ENCODE peak calls at places on chromosomes 2 and 18, in seven cellular contexts. One of them, this sample, is unnamed.

GRCh38 chr2:144686518-144687215 is 166.7 kb upstream of the ZEB2 start:
- DNase-seq in AG08395: no peak
- DNase-seq in H54: no peak
- DNase-seq in activated T-helper 1 cell treated with Interleukin-2 at 50 U/mL for 16 hours: no peak
- DNase-seq in activated CD4-positive, alpha-beta T cell treated with anti-CD3 and anti-CD28 coated beads for 36 hours: no peak
- DNase-seq in GM12891: no peak
- DNase-seq in NCI-H460: no peak
- DNase-seq in this sample: no peak

GRCh38 chr2:238948765-238949641 is 101.1 kb downstream of the TWIST2 start:
- DNase-seq in AG08395: peak; percentile 57
- DNase-seq in H54: no peak
- DNase-seq in activated T-helper 1 cell treated with Interleukin-2 at 50 U/mL for 16 hours: no peak
- DNase-seq in activated CD4-positive, alpha-beta T cell treated with anti-CD3 and anti-CD28 coated beads for 36 hours: no peak
- DNase-seq in GM12891: no peak
- DNase-seq in NCI-H460: no peak
- DNase-seq in this sample: peak; percentile 61

GRCh38 chr2:16203069-16203468 is 262.7 kb downstream of the MYCN start:
- DNase-seq in AG08395: no peak
- DNase-seq in H54: no peak
- DNase-seq in activated T-helper 1 cell treated with Interleukin-2 at 50 U/mL for 16 hours: no peak
- DNase-seq in activated CD4-positive, alpha-beta T cell treated with anti-CD3 and anti-CD28 coated beads for 36 hours: no peak
- DNase-seq in GM12891: no peak
- DNase-seq in NCI-H460: no peak
- DNase-seq in this sample: no peak

GRCh38 chr2:145677371-145677770 is 1157.5 kb upstream of the ZEB2 start:
- DNase-seq in AG08395: no peak
- DNase-seq in H54: no peak
- DNase-seq in activated T-helper 1 cell treated with Interleukin-2 at 50 U/mL for 16 hours: no peak
- DNase-seq in activated CD4-positive, alpha-beta T cell treated with anti-CD3 and anti-CD28 coated beads for 36 hours: no peak
- DNase-seq in GM12891: no peak
- DNase-seq in NCI-H460: no peak
- DNase-seq in this sample: no peak

GRCh38 chr2:143682643-143683042 is 553.4 kb downstream of the ARHGAP15 start:
- DNase-seq in AG08395: no peak
- DNase-seq in H54: no peak
- DNase-seq in activated T-helper 1 cell treated with Interleukin-2 at 50 U/mL for 16 hours: no peak
- DNase-seq in activated CD4-positive, alpha-beta T cell treated with anti-CD3 and anti-CD28 coated beads for 36 hours: no peak
- DNase-seq in GM12891: no peak
- DNase-seq in NCI-H460: no peak
- DNase-seq in this sample: no peak

GRCh38 chr2:42095923-42096408 is 48.1 kb downstream of the PKDCC start:
- DNase-seq in AG08395: peak; percentile 51
- DNase-seq in H54: peak; percentile 36
- DNase-seq in activated T-helper 1 cell treated with Interleukin-2 at 50 U/mL for 16 hours: peak; percentile 48
- DNase-seq in activated CD4-positive, alpha-beta T cell treated with anti-CD3 and anti-CD28 coated beads for 36 hours: peak; percentile 86
- DNase-seq in GM12891: no peak
- DNase-seq in NCI-H460: peak; percentile 65
- DNase-seq in this sample: no peak

GRCh38 chr18:46677609-46678470 is 20.8 kb upstream of the LOXHD1 start:
- DNase-seq in AG08395: peak; percentile 54
- DNase-seq in H54: peak; percentile 28
- DNase-seq in activated T-helper 1 cell treated with Interleukin-2 at 50 U/mL for 16 hours: no peak
- DNase-seq in activated CD4-positive, alpha-beta T cell treated with anti-CD3 and anti-CD28 coated beads for 36 hours: no peak
- DNase-seq in GM12891: no peak
- DNase-seq in NCI-H460: no peak
- DNase-seq in this sample: no peak

GRCh38 chr2:85998071-85998991 is 107.4 kb downstream of the POLR1A start:
- DNase-seq in AG08395: peak; percentile 80
- DNase-seq in H54: no peak
- DNase-seq in activated T-helper 1 cell treated with Interleukin-2 at 50 U/mL for 16 hours: no peak
- DNase-seq in activated CD4-positive, alpha-beta T cell treated with anti-CD3 and anti-CD28 coated beads for 36 hours: no peak
- DNase-seq in GM12891: no peak
- DNase-seq in NCI-H460: no peak
- DNase-seq in this sample: peak; percentile 79

GRCh38 chr2:8549273-8549922 is 132.5 kb upstream of the ID2 start:
- DNase-seq in AG08395: no peak
- DNase-seq in H54: no peak
- DNase-seq in activated T-helper 1 cell treated with Interleukin-2 at 50 U/mL for 16 hours: no peak
- DNase-seq in activated CD4-positive, alpha-beta T cell treated with anti-CD3 and anti-CD28 coated beads for 36 hours: no peak
- DNase-seq in GM12891: no peak
- DNase-seq in NCI-H460: no peak
- DNase-seq in this sample: no peak

GRCh38 chr2:238100049-238100820 is at the start of gene ESPNL:
- DNase-seq in AG08395: no peak
- DNase-seq in H54: no peak
- DNase-seq in activated T-helper 1 cell treated with Interleukin-2 at 50 U/mL for 16 hours: no peak
- DNase-seq in activated CD4-positive, alpha-beta T cell treated with anti-CD3 and anti-CD28 coated beads for 36 hours: no peak
- DNase-seq in GM12891: no peak
- DNase-seq in NCI-H460: no peak
- DNase-seq in this sample: no peak

GRCh38 chr18:60292186-60292585 is 80.4 kb downstream of the MC4R start:
- DNase-seq in AG08395: no peak
- DNase-seq in H54: no peak
- DNase-seq in activated T-helper 1 cell treated with Interleukin-2 at 50 U/mL for 16 hours: no peak
- DNase-seq in activated CD4-positive, alpha-beta T cell treated with anti-CD3 and anti-CD28 coated beads for 36 hours: no peak
- DNase-seq in GM12891: no peak
- DNase-seq in NCI-H460: no peak
- DNase-seq in this sample: no peak

GRCh38 chr2:53727921-53728320 is 39.7 kb upstream of the CHAC2 start:
- DNase-seq in AG08395: no peak
- DNase-seq in H54: no peak
- DNase-seq in activated T-helper 1 cell treated with Interleukin-2 at 50 U/mL for 16 hours: no peak
- DNase-seq in activated CD4-positive, alpha-beta T cell treated with anti-CD3 and anti-CD28 coated beads for 36 hours: no peak
- DNase-seq in GM12891: no peak
- DNase-seq in NCI-H460: no peak
- DNase-seq in this sample: no peak

GRCh38 chr18:44453505-44453904 is 227.2 kb upstream of the SETBP1 start:
- DNase-seq in AG08395: peak; percentile 32
- DNase-seq in H54: no peak
- DNase-seq in activated T-helper 1 cell treated with Interleukin-2 at 50 U/mL for 16 hours: no peak
- DNase-seq in activated CD4-positive, alpha-beta T cell treated with anti-CD3 and anti-CD28 coated beads for 36 hours: no peak
- DNase-seq in GM12891: no peak
- DNase-seq in NCI-H460: no peak
- DNase-seq in this sample: no peak

GRCh38 chr18:54830260-54830659 is 2.0 kb downstream of the RAB27B start:
- DNase-seq in AG08395: no peak
- DNase-seq in H54: no peak
- DNase-seq in activated T-helper 1 cell treated with Interleukin-2 at 50 U/mL for 16 hours: no peak
- DNase-seq in activated CD4-positive, alpha-beta T cell treated with anti-CD3 and anti-CD28 coated beads for 36 hours: no peak
- DNase-seq in GM12891: no peak
- DNase-seq in NCI-H460: no peak
- DNase-seq in this sample: no peak

GRCh38 chr2:66433945-66434678 is 813 bp upstream of the MEIS1 start:
- DNase-seq in AG08395: peak; percentile 47
- DNase-seq in H54: peak; percentile 23
- DNase-seq in activated T-helper 1 cell treated with Interleukin-2 at 50 U/mL for 16 hours: no peak
- DNase-seq in activated CD4-positive, alpha-beta T cell treated with anti-CD3 and anti-CD28 coated beads for 36 hours: peak; percentile 36
- DNase-seq in GM12891: no peak
- DNase-seq in NCI-H460: peak; percentile 43
- DNase-seq in this sample: peak; percentile 59

GRCh38 chr2:231011526-231011925 is 15.6 kb downstream of the SPATA3 start:
- DNase-seq in AG08395: no peak
- DNase-seq in H54: no peak
- DNase-seq in activated T-helper 1 cell treated with Interleukin-2 at 50 U/mL for 16 hours: no peak
- DNase-seq in activated CD4-positive, alpha-beta T cell treated with anti-CD3 and anti-CD28 coated beads for 36 hours: no peak
- DNase-seq in GM12891: no peak
- DNase-seq in NCI-H460: no peak
- DNase-seq in this sample: no peak

GRCh38 chr2:186575302-186575701 is 14.6 kb upstream of the ITGAV start:
- DNase-seq in AG08395: peak; percentile 95
- DNase-seq in H54: peak; percentile 58
- DNase-seq in activated T-helper 1 cell treated with Interleukin-2 at 50 U/mL for 16 hours: no peak
- DNase-seq in activated CD4-positive, alpha-beta T cell treated with anti-CD3 and anti-CD28 coated beads for 36 hours: no peak
- DNase-seq in GM12891: no peak
- DNase-seq in NCI-H460: peak; percentile 58
- DNase-seq in this sample: peak; percentile 73

GRCh38 chr2:76197842-76198448 is 487.2 kb upstream of the GCFC2 start:
- DNase-seq in AG08395: peak; percentile 11
- DNase-seq in H54: peak; percentile 0
- DNase-seq in activated T-helper 1 cell treated with Interleukin-2 at 50 U/mL for 16 hours: no peak
- DNase-seq in activated CD4-positive, alpha-beta T cell treated with anti-CD3 and anti-CD28 coated beads for 36 hours: peak; percentile 68
- DNase-seq in GM12891: no peak
- DNase-seq in NCI-H460: peak; percentile 69
- DNase-seq in this sample: peak; percentile 1

GRCh38 chr2:84861539-84861938 is 19.3 kb downstream of the TRABD2A start:
- DNase-seq in AG08395: no peak
- DNase-seq in H54: no peak
- DNase-seq in activated T-helper 1 cell treated with Interleukin-2 at 50 U/mL for 16 hours: no peak
- DNase-seq in activated CD4-positive, alpha-beta T cell treated with anti-CD3 and anti-CD28 coated beads for 36 hours: no peak
- DNase-seq in GM12891: no peak
- DNase-seq in NCI-H460: no peak
- DNase-seq in this sample: no peak

GRCh38 chr2:127612111-127612822 is 33.7 kb upstream of the GPR17 start:
- DNase-seq in AG08395: no peak
- DNase-seq in H54: no peak
- DNase-seq in activated T-helper 1 cell treated with Interleukin-2 at 50 U/mL for 16 hours: no peak
- DNase-seq in activated CD4-positive, alpha-beta T cell treated with anti-CD3 and anti-CD28 coated beads for 36 hours: no peak
- DNase-seq in GM12891: no peak
- DNase-seq in NCI-H460: no peak
- DNase-seq in this sample: no peak

GRCh38 chr2:241820625-241821384 is 11.8 kb downstream of the NEU4 start:
- DNase-seq in AG08395: no peak
- DNase-seq in H54: no peak
- DNase-seq in activated T-helper 1 cell treated with Interleukin-2 at 50 U/mL for 16 hours: no peak
- DNase-seq in activated CD4-positive, alpha-beta T cell treated with anti-CD3 and anti-CD28 coated beads for 36 hours: no peak
- DNase-seq in GM12891: peak; percentile 9
- DNase-seq in NCI-H460: no peak
- DNase-seq in this sample: no peak

GRCh38 chr2:204272089-204272488 is 273.2 kb upstream of the PARD3B start:
- DNase-seq in AG08395: no peak
- DNase-seq in H54: no peak
- DNase-seq in activated T-helper 1 cell treated with Interleukin-2 at 50 U/mL for 16 hours: no peak
- DNase-seq in activated CD4-positive, alpha-beta T cell treated with anti-CD3 and anti-CD28 coated beads for 36 hours: no peak
- DNase-seq in GM12891: no peak
- DNase-seq in NCI-H460: no peak
- DNase-seq in this sample: no peak

GRCh38 chr2:61493523-61493942 is 22.6 kb upstream of the USP34 start:
- DNase-seq in AG08395: no peak
- DNase-seq in H54: no peak
- DNase-seq in activated T-helper 1 cell treated with Interleukin-2 at 50 U/mL for 16 hours: no peak
- DNase-seq in activated CD4-positive, alpha-beta T cell treated with anti-CD3 and anti-CD28 coated beads for 36 hours: peak; percentile 42
- DNase-seq in GM12891: no peak
- DNase-seq in NCI-H460: no peak
- DNase-seq in this sample: peak; percentile 12

GRCh38 chr2:230814616-230815015 is 50.1 kb upstream of the ITM2C start:
- DNase-seq in AG08395: peak; percentile 46
- DNase-seq in H54: no peak
- DNase-seq in activated T-helper 1 cell treated with Interleukin-2 at 50 U/mL for 16 hours: no peak
- DNase-seq in activated CD4-positive, alpha-beta T cell treated with anti-CD3 and anti-CD28 coated beads for 36 hours: no peak
- DNase-seq in GM12891: no peak
- DNase-seq in NCI-H460: no peak
- DNase-seq in this sample: peak; percentile 44

GRCh38 chr18:76494541-76495403 is at the start of gene ZNF516:
- DNase-seq in AG08395: no peak
- DNase-seq in H54: no peak
- DNase-seq in activated T-helper 1 cell treated with Interleukin-2 at 50 U/mL for 16 hours: no peak
- DNase-seq in activated CD4-positive, alpha-beta T cell treated with anti-CD3 and anti-CD28 coated beads for 36 hours: peak; percentile 56
- DNase-seq in GM12891: no peak
- DNase-seq in NCI-H460: no peak
- DNase-seq in this sample: no peak

GRCh38 chr2:85132392-85132791 is 800 bp upstream of the TCF7L1 start:
- DNase-seq in AG08395: no peak
- DNase-seq in H54: no peak
- DNase-seq in activated T-helper 1 cell treated with Interleukin-2 at 50 U/mL for 16 hours: no peak
- DNase-seq in activated CD4-positive, alpha-beta T cell treated with anti-CD3 and anti-CD28 coated beads for 36 hours: no peak
- DNase-seq in GM12891: no peak
- DNase-seq in NCI-H460: no peak
- DNase-seq in this sample: no peak

GRCh38 chr18:7452331-7452730 is 114.8 kb upstream of the PTPRM start:
- DNase-seq in AG08395: peak; percentile 61
- DNase-seq in H54: peak; percentile 72
- DNase-seq in activated T-helper 1 cell treated with Interleukin-2 at 50 U/mL for 16 hours: no peak
- DNase-seq in activated CD4-positive, alpha-beta T cell treated with anti-CD3 and anti-CD28 coated beads for 36 hours: peak; percentile 35
- DNase-seq in GM12891: peak; percentile 30
- DNase-seq in NCI-H460: peak; percentile 43
- DNase-seq in this sample: peak; percentile 27

GRCh38 chr2:158902005-158902398 is 66.4 kb upstream of the TANC1 start:
- DNase-seq in AG08395: no peak
- DNase-seq in H54: no peak
- DNase-seq in activated T-helper 1 cell treated with Interleukin-2 at 50 U/mL for 16 hours: no peak
- DNase-seq in activated CD4-positive, alpha-beta T cell treated with anti-CD3 and anti-CD28 coated beads for 36 hours: no peak
- DNase-seq in GM12891: no peak
- DNase-seq in NCI-H460: no peak
- DNase-seq in this sample: no peak

GRCh38 chr2:120818441-120818920 is 82.8 kb downstream of the GLI2 start:
- DNase-seq in AG08395: peak; percentile 96
- DNase-seq in H54: peak; percentile 60
- DNase-seq in activated T-helper 1 cell treated with Interleukin-2 at 50 U/mL for 16 hours: no peak
- DNase-seq in activated CD4-positive, alpha-beta T cell treated with anti-CD3 and anti-CD28 coated beads for 36 hours: no peak
- DNase-seq in GM12891: no peak
- DNase-seq in NCI-H460: no peak
- DNase-seq in this sample: peak; percentile 97

GRCh38 chr2:239583171-239583878 is 182.5 kb upstream of the HDAC4 start:
- DNase-seq in AG08395: no peak
- DNase-seq in H54: no peak
- DNase-seq in activated T-helper 1 cell treated with Interleukin-2 at 50 U/mL for 16 hours: no peak
- DNase-seq in activated CD4-positive, alpha-beta T cell treated with anti-CD3 and anti-CD28 coated beads for 36 hours: peak; percentile 1
- DNase-seq in GM12891: no peak
- DNase-seq in NCI-H460: no peak
- DNase-seq in this sample: no peak

GRCh38 chr18:57025525-57025924 is 121.4 kb upstream of the BOD1L2 start:
- DNase-seq in AG08395: no peak
- DNase-seq in H54: no peak
- DNase-seq in activated T-helper 1 cell treated with Interleukin-2 at 50 U/mL for 16 hours: no peak
- DNase-seq in activated CD4-positive, alpha-beta T cell treated with anti-CD3 and anti-CD28 coated beads for 36 hours: no peak
- DNase-seq in GM12891: no peak
- DNase-seq in NCI-H460: no peak
- DNase-seq in this sample: no peak